ENCODE peak calls at places on chromosomes 13 and 19, in seven cellular contexts. One of them, this sample, is unnamed.

GRCh38 chr19:16572332-16573211 is at the start of gene SLC35E1:
- DNase-seq in activated CD8-positive, alpha-beta T cell treated with anti-CD3 and anti-CD28 coated beads for 36 hours: peak; percentile 94
- DNase-seq in body of pancreas: peak; percentile 97
- DNase-seq in GM18507: peak; percentile 99
- DNase-seq in small intestine: peak; percentile 98
- DNase-seq in HFFc6: peak; percentile 94
- DNase-seq in HT1080: peak; percentile 92
- DNase-seq in this sample: peak; percentile 96

GRCh38 chr19:55206664-55207500 is 2.4 kb downstream of the PTPRH start:
- DNase-seq in small intestine: peak; percentile 99
- DNase-seq in activated CD8-positive, alpha-beta T cell treated with anti-CD3 and anti-CD28 coated beads for 36 hours: peak; percentile 76
- DNase-seq in GM18507: no peak
- DNase-seq in HFFc6: peak; percentile 77
- DNase-seq in body of pancreas: peak; percentile 94
- DNase-seq in HT1080: peak; percentile 88
- DNase-seq in this sample: peak; percentile 94

GRCh38 chr19:4575978-4576933 is 16.8 kb upstream of the SEMA6B start:
- DNase-seq in GM18507: peak; percentile 71
- DNase-seq in small intestine: peak; percentile 36
- DNase-seq in HFFc6: peak; percentile 25
- DNase-seq in activated CD8-positive, alpha-beta T cell treated with anti-CD3 and anti-CD28 coated beads for 36 hours: peak; percentile 85
- DNase-seq in body of pancreas: peak; percentile 63
- DNase-seq in HT1080: peak; percentile 58
- DNase-seq in this sample: peak; percentile 76

GRCh38 chr19:1608414-1609391 is 3.4 kb upstream of the UQCR11 start:
- DNase-seq in activated CD8-positive, alpha-beta T cell treated with anti-CD3 and anti-CD28 coated beads for 36 hours: peak; percentile 45
- DNase-seq in body of pancreas: no peak
- DNase-seq in small intestine: peak; percentile 15
- DNase-seq in HFFc6: no peak
- DNase-seq in GM18507: no peak
- DNase-seq in HT1080: no peak
- DNase-seq in this sample: peak; percentile 45

GRCh38 chr19:41926028-41926860 is 2.0 kb downstream of the ERFL start:
- DNase-seq in activated CD8-positive, alpha-beta T cell treated with anti-CD3 and anti-CD28 coated beads for 36 hours: no peak
- DNase-seq in GM18507: no peak
- DNase-seq in small intestine: no peak
- DNase-seq in HT1080: no peak
- DNase-seq in HFFc6: no peak
- DNase-seq in body of pancreas: no peak
- DNase-seq in this sample: no peak

GRCh38 chr13:75038315-75038881 is 443.6 kb downstream of the TBC1D4 start:
- DNase-seq in HFFc6: no peak
- DNase-seq in GM18507: no peak
- DNase-seq in small intestine: no peak
- DNase-seq in body of pancreas: no peak
- DNase-seq in HT1080: no peak
- DNase-seq in activated CD8-positive, alpha-beta T cell treated with anti-CD3 and anti-CD28 coated beads for 36 hours: no peak
- DNase-seq in this sample: no peak

GRCh38 chr19:13112555-13112954 is 4.0 kb downstream of the TRMT1 start:
- DNase-seq in GM18507: no peak
- DNase-seq in small intestine: no peak
- DNase-seq in HFFc6: no peak
- DNase-seq in activated CD8-positive, alpha-beta T cell treated with anti-CD3 and anti-CD28 coated beads for 36 hours: no peak
- DNase-seq in HT1080: no peak
- DNase-seq in body of pancreas: no peak
- DNase-seq in this sample: no peak

GRCh38 chr13:20049558-20050473 is 91.3 kb downstream of the ZMYM2 start:
- DNase-seq in activated CD8-positive, alpha-beta T cell treated with anti-CD3 and anti-CD28 coated beads for 36 hours: no peak
- DNase-seq in small intestine: no peak
- DNase-seq in GM18507: no peak
- DNase-seq in HT1080: no peak
- DNase-seq in HFFc6: no peak
- DNase-seq in body of pancreas: no peak
- DNase-seq in this sample: no peak

GRCh38 chr19:5103061-5103701 is 134.3 kb downstream of the KDM4B start:
- DNase-seq in GM18507: no peak
- DNase-seq in body of pancreas: peak; percentile 95
- DNase-seq in small intestine: no peak
- DNase-seq in activated CD8-positive, alpha-beta T cell treated with anti-CD3 and anti-CD28 coated beads for 36 hours: no peak
- DNase-seq in HFFc6: no peak
- DNase-seq in HT1080: no peak
- DNase-seq in this sample: no peak

GRCh38 chr13:105936816-105937215 is 598.6 kb downstream of the EFNB2 start:
- DNase-seq in GM18507: no peak
- DNase-seq in activated CD8-positive, alpha-beta T cell treated with anti-CD3 and anti-CD28 coated beads for 36 hours: no peak
- DNase-seq in HT1080: no peak
- DNase-seq in body of pancreas: no peak
- DNase-seq in HFFc6: no peak
- DNase-seq in small intestine: no peak
- DNase-seq in this sample: peak; percentile 60

GRCh38 chr13:98300956-98301641 is 124.0 kb upstream of the RNF113B start:
- DNase-seq in GM18507: no peak
- DNase-seq in activated CD8-positive, alpha-beta T cell treated with anti-CD3 and anti-CD28 coated beads for 36 hours: no peak
- DNase-seq in body of pancreas: peak; percentile 45
- DNase-seq in small intestine: no peak
- DNase-seq in HFFc6: peak; percentile 9
- DNase-seq in HT1080: peak; percentile 16
- DNase-seq in this sample: peak; percentile 66

GRCh38 chr13:20969182-20969581 is 66.6 kb upstream of the XPO4 start:
- DNase-seq in activated CD8-positive, alpha-beta T cell treated with anti-CD3 and anti-CD28 coated beads for 36 hours: no peak
- DNase-seq in GM18507: no peak
- DNase-seq in HT1080: peak; percentile 72
- DNase-seq in body of pancreas: no peak
- DNase-seq in small intestine: no peak
- DNase-seq in HFFc6: peak; percentile 53
- DNase-seq in this sample: peak; percentile 74

GRCh38 chr13:40963927-40964326 is 55.2 kb downstream of the ELF1 start:
- DNase-seq in GM18507: no peak
- DNase-seq in HT1080: peak; percentile 56
- DNase-seq in small intestine: peak; percentile 51
- DNase-seq in activated CD8-positive, alpha-beta T cell treated with anti-CD3 and anti-CD28 coated beads for 36 hours: no peak
- DNase-seq in body of pancreas: no peak
- DNase-seq in HFFc6: peak; percentile 50
- DNase-seq in this sample: peak; percentile 61

GRCh38 chr19:33871605-33872004 is 74.9 kb downstream of the KCTD15 start:
- DNase-seq in small intestine: no peak
- DNase-seq in HT1080: no peak
- DNase-seq in HFFc6: no peak
- DNase-seq in activated CD8-positive, alpha-beta T cell treated with anti-CD3 and anti-CD28 coated beads for 36 hours: no peak
- DNase-seq in GM18507: no peak
- DNase-seq in body of pancreas: no peak
- DNase-seq in this sample: no peak

GRCh38 chr13:27182844-27183497 is 11.4 kb upstream of the USP12 start:
- DNase-seq in HT1080: peak; percentile 97
- DNase-seq in small intestine: no peak
- DNase-seq in activated CD8-positive, alpha-beta T cell treated with anti-CD3 and anti-CD28 coated beads for 36 hours: no peak
- DNase-seq in body of pancreas: peak; percentile 68
- DNase-seq in GM18507: no peak
- DNase-seq in HFFc6: peak; percentile 96
- DNase-seq in this sample: peak; percentile 97

GRCh38 chr13:34044041-34044440 is 226.1 kb downstream of the RFC3 start:
- DNase-seq in activated CD8-positive, alpha-beta T cell treated with anti-CD3 and anti-CD28 coated beads for 36 hours: no peak
- DNase-seq in HT1080: no peak
- DNase-seq in small intestine: no peak
- DNase-seq in body of pancreas: no peak
- DNase-seq in GM18507: no peak
- DNase-seq in HFFc6: peak; percentile 58
- DNase-seq in this sample: peak; percentile 53

GRCh38 chr19:28883241-28883693 is 329.7 kb downstream of the UQCRFS1 start:
- DNase-seq in body of pancreas: no peak
- DNase-seq in HFFc6: peak; percentile 15
- DNase-seq in small intestine: no peak
- DNase-seq in activated CD8-positive, alpha-beta T cell treated with anti-CD3 and anti-CD28 coated beads for 36 hours: no peak
- DNase-seq in GM18507: no peak
- DNase-seq in HT1080: no peak
- DNase-seq in this sample: no peak

GRCh38 chr13:114067381-114067885 is 65.0 kb downstream of the RASA3 start:
- DNase-seq in activated CD8-positive, alpha-beta T cell treated with anti-CD3 and anti-CD28 coated beads for 36 hours: peak; percentile 65
- DNase-seq in body of pancreas: no peak
- DNase-seq in HFFc6: peak; percentile 65
- DNase-seq in GM18507: peak; percentile 40
- DNase-seq in HT1080: peak; percentile 77
- DNase-seq in small intestine: no peak
- DNase-seq in this sample: peak; percentile 56

GRCh38 chr13:41196620-41197019 is 2.3 kb upstream of the KBTBD7 start:
- DNase-seq in small intestine: no peak
- DNase-seq in HT1080: peak; percentile 20
- DNase-seq in activated CD8-positive, alpha-beta T cell treated with anti-CD3 and anti-CD28 coated beads for 36 hours: peak; percentile 17
- DNase-seq in HFFc6: no peak
- DNase-seq in GM18507: no peak
- DNase-seq in body of pancreas: no peak
- DNase-seq in this sample: peak; percentile 46

GRCh38 chr13:48979892-48980291 is 4.2 kb downstream of the FNDC3A start:
- DNase-seq in GM18507: no peak
- DNase-seq in body of pancreas: no peak
- DNase-seq in activated CD8-positive, alpha-beta T cell treated with anti-CD3 and anti-CD28 coated beads for 36 hours: no peak
- DNase-seq in small intestine: no peak
- DNase-seq in HT1080: no peak
- DNase-seq in HFFc6: no peak
- DNase-seq in this sample: no peak

GRCh38 chr13:43307921-43308433 is 284.6 kb downstream of the DNAJC15 start:
- DNase-seq in small intestine: peak; percentile 58
- DNase-seq in GM18507: no peak
- DNase-seq in HFFc6: peak; percentile 86
- DNase-seq in activated CD8-positive, alpha-beta T cell treated with anti-CD3 and anti-CD28 coated beads for 36 hours: no peak
- DNase-seq in body of pancreas: peak; percentile 71
- DNase-seq in HT1080: peak; percentile 39
- DNase-seq in this sample: peak; percentile 74

GRCh38 chr19:36489920-36490415 is 607 bp upstream of the ZNF566 start:
- DNase-seq in body of pancreas: peak; percentile 74
- DNase-seq in activated CD8-positive, alpha-beta T cell treated with anti-CD3 and anti-CD28 coated beads for 36 hours: peak; percentile 82
- DNase-seq in HT1080: peak; percentile 89
- DNase-seq in small intestine: peak; percentile 91
- DNase-seq in GM18507: peak; percentile 26
- DNase-seq in HFFc6: peak; percentile 91
- DNase-seq in this sample: peak; percentile 94

GRCh38 chr13:47904891-47905290 is 96.2 kb downstream of the SUCLA2 start:
- DNase-seq in activated CD8-positive, alpha-beta T cell treated with anti-CD3 and anti-CD28 coated beads for 36 hours: no peak
- DNase-seq in HFFc6: no peak
- DNase-seq in GM18507: no peak
- DNase-seq in small intestine: no peak
- DNase-seq in HT1080: no peak
- DNase-seq in body of pancreas: no peak
- DNase-seq in this sample: no peak

GRCh38 chr19:15091918-15092753 is 10.1 kb downstream of the OR1I1 start:
- DNase-seq in small intestine: peak; percentile 60
- DNase-seq in GM18507: no peak
- DNase-seq in HFFc6: peak; percentile 55
- DNase-seq in body of pancreas: peak; percentile 83
- DNase-seq in HT1080: peak; percentile 47
- DNase-seq in activated CD8-positive, alpha-beta T cell treated with anti-CD3 and anti-CD28 coated beads for 36 hours: peak; percentile 60
- DNase-seq in this sample: peak; percentile 83

This sample was measured in ELR.